ENCODE peak calls at places on chromosomes 11 and 22, in nine cellular contexts. F is cardiac muscle cell, L is A549, V is mammary epithelial cell, H is left ventricle myocardium inferior, G is sigmoid colon, K is fibroblast of lung, J is stomach, C is GM23338. D is an unnamed sample.

GRCh38 chr11:33598426-33599069 is 102.1 kb downstream of the C11orf91 start:
- DNase-seq in H (no peak), V (no peak), K (no peak), F (peak; percentile 3), L (no peak), C (peak; percentile 72), J (no peak), G (no peak), D (no peak)

GRCh38 chr11:69352715-69353325 is 58.9 kb downstream of the MYEOV start:
- DNase-seq in J (peak; percentile 23), G (no peak), L (peak; percentile 65), V (peak; percentile 93), K (peak; percentile 91), H (no peak), C (no peak), F (no peak), D (no peak)

GRCh38 chr11:5476184-5476819 is 12.2 kb upstream of the OR52D1 start:
- DNase-seq in J (peak; percentile 36), L (peak; percentile 65), F (peak; percentile 74), C (peak; percentile 81), K (peak; percentile 59), G (no peak), V (peak; percentile 27), H (no peak), D (no peak)

GRCh38 chr11:1879342-1879940 is 12.3 kb downstream of the PRR33 start:
- DNase-seq in K (no peak), H (peak; percentile 24), L (no peak), V (no peak), F (no peak), J (no peak), G (peak; percentile 64), C (no peak), D (no peak)

GRCh38 chr11:49377978-49378377 is 169.6 kb upstream of the FOLH1 start:
- DNase-seq in L (no peak), H (no peak), K (no peak), C (no peak), G (no peak), V (no peak), F (no peak), J (no peak), D (no peak)

GRCh38 chr11:82683029-82683428 is 50.6 kb downstream of the FAM181B start:
- DNase-seq in G (no peak), C (peak; percentile 68), L (no peak), F (no peak), K (no peak), J (no peak), H (no peak), V (no peak), D (no peak)

GRCh38 chr11:34345012-34345804 is 12.6 kb downstream of the ABTB2 start:
- DNase-seq in C (no peak), J (peak; percentile 49), F (no peak), L (peak; percentile 90), V (peak; percentile 87), H (peak; percentile 42), G (peak; percentile 75), K (peak; percentile 73), D (no peak)

GRCh38 chr22:19767427-19768380 is 7.1 kb downstream of the TBX1 start:
- DNase-seq in J (no peak), H (peak; percentile 43), G (peak; percentile 80), K (no peak), V (no peak), F (no peak), C (peak; percentile 75), L (no peak), D (no peak)

GRCh38 chr11:119389611-119390254 is 8.2 kb upstream of the USP2 start:
- DNase-seq in L (no peak), H (no peak), F (no peak), G (no peak), K (no peak), C (peak; percentile 87), V (no peak), J (no peak), D (no peak)

GRCh38 chr11:61700221-61700620 is 20.0 kb downstream of the DAGLA start:
- DNase-seq in V (peak; percentile 86), L (peak; percentile 88), K (peak; percentile 65), F (peak; percentile 33), C (no peak), H (no peak), G (no peak), J (peak; percentile 83), D (no peak)

GRCh38 chr11:83319346-83319745 is 33.2 kb upstream of the CCDC90B start:
- DNase-seq in L (no peak), K (no peak), G (no peak), V (peak; percentile 62), C (no peak), F (no peak), H (no peak), J (no peak), D (no peak)

GRCh38 chr11:67649634-67650540 is 643 bp downstream of the ACY3 start:
- DNase-seq in L (no peak), G (peak; percentile 56), F (no peak), J (no peak), K (no peak), C (no peak), V (no peak), H (no peak), D (no peak)

GRCh38 chr11:91158901-91159537 is 936.2 kb upstream of the CHORDC1 start:
- DNase-seq in F (no peak), J (no peak), K (peak; percentile 10), V (peak; percentile 42), C (no peak), G (no peak), H (no peak), L (no peak), D (no peak)

GRCh38 chr11:77589181-77589520 is 602 bp upstream of the AQP11 start:
- DNase-seq in L (no peak), H (no peak), K (no peak), J (no peak), C (no peak), G (no peak), V (no peak), F (no peak), D (no peak)

GRCh38 chr11:70744396-70745185 is 346.3 kb downstream of the CTTN start:
- DNase-seq in L (no peak), G (no peak), F (no peak), H (no peak), V (no peak), C (no peak), K (no peak), J (no peak), D (no peak)

GRCh38 chr11:12329797-12330196 is 47.6 kb upstream of the PARVA start:
- DNase-seq in L (no peak), V (no peak), J (no peak), C (no peak), H (no peak), K (no peak), F (no peak), G (no peak), D (no peak)

GRCh38 chr11:116243975-116244374 is 528.8 kb downstream of the BUD13 start:
- DNase-seq in L (no peak), H (no peak), V (no peak), J (no peak), G (no peak), K (no peak), F (no peak), C (no peak), D (no peak)

DNA sequence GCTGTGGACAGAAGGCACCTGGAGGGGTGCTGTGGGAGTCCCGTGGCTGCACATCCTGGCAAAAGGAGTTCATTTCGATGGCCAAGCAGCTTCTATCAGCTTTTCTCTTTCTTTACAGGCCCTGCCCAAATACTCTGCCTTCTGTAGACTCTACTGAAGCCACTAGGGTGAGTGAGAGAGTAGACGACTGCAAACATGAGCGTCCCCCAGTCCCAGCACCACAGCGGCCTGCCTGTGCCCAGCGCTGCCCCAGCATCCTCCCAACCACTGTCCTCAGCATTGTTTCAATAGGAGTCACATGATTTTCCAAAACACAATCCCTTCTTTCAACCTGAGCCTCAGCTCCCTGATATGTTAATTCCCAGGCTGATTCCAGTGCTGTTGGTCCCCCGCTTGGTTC is 110.0 kb downstream of the KIRREL3 start:
- DNase-seq in H (no peak), K (no peak), C (peak; percentile 74), G (no peak), J (no peak), F (peak; percentile 13), L (no peak), V (no peak), D (no peak)
- TF ChIP-seq CTCF in H (no peak), K (no peak), C (peak; percentile 32), G (no peak), J (no peak), F (no peak), L (no peak), V (no peak), D (no peak)

GRCh38 chr11:10655227-10655626 is 38.3 kb downstream of the IRAG1 start:
- DNase-seq in K (no peak), F (no peak), J (no peak), C (no peak), L (no peak), H (no peak), V (no peak), G (no peak), D (no peak)
- H3K4me1 ChIP-seq in K (peaks cover 51% of the 10 kb centered on the region), F (peaks cover 15% of the 10 kb centered on the region), J (peaks cover 97% of the 10 kb centered on the region), C (no peaks in the 10 kb centered on the region), L (peaks cover 54% of the 10 kb centered on the region), H (peaks cover 50% of the 10 kb centered on the region), V (peaks cover 33% of the 10 kb centered on the region), G (peaks cover 94% of the 10 kb centered on the region), D (peaks cover 42% of the 10 kb centered on the region)

DNA sequence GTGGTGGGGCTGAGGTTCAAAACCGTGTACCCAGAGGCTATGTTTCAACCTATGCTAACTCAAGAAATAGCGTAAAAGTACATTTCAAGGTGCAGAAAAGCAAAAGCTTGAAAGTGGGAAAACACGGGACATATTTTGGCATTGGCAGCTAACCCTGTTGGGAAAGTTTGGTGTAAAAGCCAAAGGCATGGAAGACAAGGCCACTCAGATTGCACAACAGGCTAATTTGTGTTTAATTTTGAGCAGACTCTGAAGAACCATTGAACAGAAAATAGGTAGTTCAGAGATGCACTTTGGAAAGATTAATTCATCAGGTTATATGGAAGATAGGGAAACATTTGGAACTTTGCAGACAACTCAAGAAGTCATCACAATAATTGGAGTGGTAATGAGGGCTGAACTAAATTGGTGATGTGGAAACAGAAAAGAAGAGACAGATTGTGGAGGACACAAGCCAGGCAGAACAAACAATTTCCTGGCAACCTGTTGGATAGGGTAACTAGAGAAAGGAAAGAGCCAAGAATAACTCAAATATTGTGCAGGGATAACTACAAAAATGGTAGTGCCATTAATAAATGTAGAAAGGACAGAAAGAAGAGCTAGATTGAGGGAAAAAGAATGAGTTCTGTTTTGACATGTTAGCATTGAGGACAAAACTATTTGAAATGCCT is 140.5 kb upstream of the PGR start:
- DNase-seq in K (no peak), C (no peak), G (no peak), J (no peak), H (no peak), F (no peak), L (no peak), V (no peak), D (no peak)
- H3K27ac ChIP-seq in K (no peak overlapping the region), C (no peak overlapping the region), G (no peak overlapping the region), J (no peak overlapping the region), H (no peak overlapping the region), F (no peak overlapping the region), L (no peak overlapping the region), V (no peak overlapping the region), D (no peak overlapping the region)

GRCh38 chr11:102368472-102368871 is 21.5 kb downstream of the BIRC2 start:
- DNase-seq in K (no peak), L (no peak), F (no peak), J (no peak), C (no peak), G (no peak), H (no peak), V (no peak), D (no peak)

GRCh38 chr11:102364991-102365390 is 18.0 kb downstream of the BIRC2 start:
- DNase-seq in V (no peak), C (no peak), L (no peak), K (no peak), G (no peak), F (no peak), H (no peak), J (no peak), D (no peak)

GRCh38 chr11:102367364-102367763 is 20.4 kb downstream of the BIRC2 start:
- DNase-seq in G (no peak), C (no peak), H (no peak), K (peak; percentile 47), V (no peak), F (no peak), J (no peak), L (peak; percentile 29), D (no peak)
- TF ChIP-seq CTCF in G (no peak), C (no peak), H (peak; percentile 39), K (no peak), V (peak; percentile 4), F (peak; percentile 16), J (no peak), L (peak; percentile 46), D (no peak)